ENCODE peak calls at places on chromosomes 6 and 20, in ten cellular contexts. V, H, X, U, M, G, S, B, J and Z are unnamed samples.

GRCh38 chr20:58471161-58471834 is 43.9 kb downstream of the APCDD1L start:
- DNase-seq in X (peak; percentile 67), U (peak; percentile 48), M (peak; percentile 86), J (no peak), S (no peak), B (no peak), V (no peak), H (no peak), G (no peak), Z (no peak)

GRCh38 chr6:166626177-166627038 is 643 bp downstream of the RPS6KA2 start:
- DNase-seq in G (peak; percentile 56), X (peak; percentile 48), B (peak; percentile 25), V (no peak), H (peak; percentile 50), M (peak; percentile 32), J (peak; percentile 13), U (peak; percentile 22), S (no peak), Z (peak; percentile 35)

GRCh38 chr6:106199998-106200397 is 113.9 kb downstream of the PRDM1 start:
- DNase-seq in H (peak; percentile 89), U (no peak), M (no peak), V (no peak), J (no peak), B (no peak), S (no peak), X (peak; percentile 93), G (peak; percentile 89), Z (no peak)

GRCh38 chr20:57408536-57409233 is 17.5 kb downstream of the RBM38 start:
- DNase-seq in V (no peak), U (no peak), B (peak; percentile 39), G (no peak), H (no peak), M (no peak), X (no peak), S (no peak), J (no peak), Z (no peak)

GRCh38 chr6:44078219-44078794 is 48.9 kb downstream of the MRPL14 start:
- DNase-seq in B (no peak), G (no peak), U (no peak), H (no peak), J (no peak), V (no peak), X (no peak), M (no peak), S (no peak), Z (no peak)

GRCh38 chr6:169905041-169905807 is 153.8 kb downstream of the ERMARD start:
- DNase-seq in B (no peak), J (no peak), X (peak; percentile 20), M (no peak), G (peak; percentile 56), S (peak; percentile 93), V (no peak), H (peak; percentile 62), U (no peak), Z (no peak)

GRCh38 chr6:139124887-139125672 is 9.8 kb upstream of the HECA start:
- DNase-seq in H (peak; percentile 62), B (peak; percentile 73), S (no peak), V (no peak), G (peak; percentile 87), M (peak; percentile 35), U (peak; percentile 82), X (peak; percentile 55), J (peak; percentile 70), Z (peak; percentile 82)

GRCh38 chr20:62337558-62338293 is 29.4 kb downstream of the LAMA5 start:
- DNase-seq in S (no peak), M (no peak), B (peak; percentile 83), G (no peak), J (no peak), V (no peak), X (no peak), H (no peak), U (peak; percentile 59), Z (no peak)

GRCh38 chr20:5113615-5113986 is 6.2 kb downstream of the PCNA start:
- DNase-seq in U (no peak), M (no peak), V (no peak), X (no peak), H (no peak), G (no peak), B (no peak), J (no peak), S (no peak), Z (no peak)

GRCh38 chr6:87110639-87111038 is 15.7 kb upstream of the CGA start:
- DNase-seq in B (no peak), U (no peak), V (no peak), M (no peak), X (no peak), G (no peak), H (no peak), J (no peak), S (no peak), Z (no peak)

GRCh38 chr6:17905611-17906592 is 81.5 kb downstream of the KIF13A start:
- DNase-seq in S (no peak), J (no peak), M (no peak), X (peak; percentile 79), H (peak; percentile 72), B (no peak), U (no peak), G (peak; percentile 87), V (no peak), Z (no peak)

GRCh38 chr6:52994031-52994788 is 874 bp downstream of the GSTA4 start:
- DNase-seq in H (peak; percentile 63), V (peak; percentile 38), B (no peak), J (no peak), X (peak; percentile 41), S (no peak), M (peak; percentile 35), G (peak; percentile 60), U (peak; percentile 19), Z (peak; percentile 38)

GRCh38 chr6:65706436-65706835 is 590 bp downstream of the EYS start:
- DNase-seq in U (no peak), X (no peak), H (no peak), B (no peak), G (no peak), S (no peak), V (no peak), J (no peak), M (no peak), Z (no peak)

GRCh38 chr20:57301026-57301425 is 28.6 kb upstream of the SPO11 start:
- DNase-seq in G (no peak), H (no peak), V (no peak), B (no peak), M (no peak), S (no peak), U (no peak), X (no peak), J (no peak), Z (no peak)

GRCh38 chr20:36744764-36745191 is 1.1 kb downstream of the NDRG3 start:
- DNase-seq in X (peak; percentile 49), J (no peak), H (peak; percentile 22), V (peak; percentile 2), G (peak; percentile 53), U (no peak), M (peak; percentile 63), B (no peak), S (no peak), Z (no peak)

GRCh38 chr20:33647603-33648395 is 14.3 kb upstream of the C20orf144 start:
- DNase-seq in J (no peak), G (peak; percentile 85), U (no peak), B (no peak), M (no peak), S (no peak), X (peak; percentile 82), V (no peak), H (peak; percentile 95), Z (no peak)

GRCh38 chr6:144500886-144501285 is 215.8 kb downstream of the UTRN start:
- DNase-seq in V (no peak), S (no peak), X (no peak), J (no peak), H (no peak), G (peak; percentile 38), M (no peak), B (no peak), U (no peak), Z (no peak)

GRCh38 chr6:80132942-80133517 is 26.6 kb downstream of the BCKDHB start:
- DNase-seq in G (peak; percentile 80), B (no peak), X (peak; percentile 73), J (no peak), V (peak; percentile 66), U (peak; percentile 80), S (peak; percentile 10), H (peak; percentile 69), M (peak; percentile 85), Z (peak; percentile 77)

GRCh38 chr6:147651249-147652063 is 143.0 kb downstream of the SAMD5 start:
- DNase-seq in S (no peak), G (peak; percentile 6), X (peak; percentile 21), J (no peak), U (peak; percentile 20), M (no peak), H (no peak), V (no peak), B (no peak), Z (no peak)

GRCh38 chr6:157764346-157765068 is 58.5 kb upstream of the SNX9 start:
- DNase-seq in V (peak; percentile 69), H (peak; percentile 100), U (peak; percentile 87), X (peak; percentile 100), M (peak; percentile 29), J (peak; percentile 82), B (peak; percentile 92), S (peak; percentile 96), G (peak; percentile 100), Z (peak; percentile 49)

GRCh38 chr20:8777866-8778265 is 291.0 kb upstream of the PLCB4 start:
- DNase-seq in H (no peak), G (peak; percentile 55), S (no peak), V (no peak), M (peak; percentile 48), J (no peak), B (no peak), U (no peak), X (no peak), Z (no peak)